ENCODE peak calls at places on chromosomes 7 and 10, in eight cellular contexts. One of them, this sample, is unnamed.

GRCh38 chr7:945147-945555 is 9.3 kb downstream of the ADAP1 start:
- DNase-seq in Calu3: no peak
- DNase-seq in activated CD4-positive, CD25-positive, alpha-beta regulatory T cell: no peak
- DNase-seq in activated CD4-positive, alpha-beta T cell treated with anti-CD3 and anti-CD28 coated beads for 36 hours: no peak
- DNase-seq in stromal cell of bone marrow: no peak
- DNase-seq in cardiac fibroblast: no peak
- DNase-seq in stimulated activated CD4-positive, alpha-beta T cell treated with anti-CD3 and anti-CD28 coated beads, Interleukin-2, amount 100 ng/mL, for 48 hours: no peak
- DNase-seq in NCI-H345: no peak
- DNase-seq in this sample: no peak

GRCh38 chr10:86362129-86362527 is 4.5 kb downstream of the GRID1 start:
- DNase-seq in Calu3: no peak
- DNase-seq in activated CD4-positive, CD25-positive, alpha-beta regulatory T cell: no peak
- DNase-seq in activated CD4-positive, alpha-beta T cell treated with anti-CD3 and anti-CD28 coated beads for 36 hours: no peak
- DNase-seq in stromal cell of bone marrow: no peak
- DNase-seq in cardiac fibroblast: no peak
- DNase-seq in stimulated activated CD4-positive, alpha-beta T cell treated with anti-CD3 and anti-CD28 coated beads, Interleukin-2, amount 100 ng/mL, for 48 hours: no peak
- DNase-seq in NCI-H345: no peak
- DNase-seq in this sample: no peak

GRCh38 chr10:21487416-21488180 is 37.9 kb downstream of the SKIDA1 start:
- DNase-seq in Calu3: no peak
- DNase-seq in activated CD4-positive, CD25-positive, alpha-beta regulatory T cell: no peak
- DNase-seq in activated CD4-positive, alpha-beta T cell treated with anti-CD3 and anti-CD28 coated beads for 36 hours: no peak
- DNase-seq in stromal cell of bone marrow: no peak
- DNase-seq in cardiac fibroblast: no peak
- DNase-seq in stimulated activated CD4-positive, alpha-beta T cell treated with anti-CD3 and anti-CD28 coated beads, Interleukin-2, amount 100 ng/mL, for 48 hours: no peak
- DNase-seq in NCI-H345: no peak
- DNase-seq in this sample: no peak

GRCh38 chr7:18570890-18571478 is 75.4 kb downstream of the HDAC9 start:
- DNase-seq in Calu3: peak; percentile 41
- DNase-seq in activated CD4-positive, CD25-positive, alpha-beta regulatory T cell: no peak
- DNase-seq in activated CD4-positive, alpha-beta T cell treated with anti-CD3 and anti-CD28 coated beads for 36 hours: no peak
- DNase-seq in stromal cell of bone marrow: peak; percentile 52
- DNase-seq in cardiac fibroblast: peak; percentile 79
- DNase-seq in stimulated activated CD4-positive, alpha-beta T cell treated with anti-CD3 and anti-CD28 coated beads, Interleukin-2, amount 100 ng/mL, for 48 hours: no peak
- DNase-seq in NCI-H345: peak; percentile 36
- DNase-seq in this sample: no peak

GRCh38 chr10:71600856-71601255 is 118.7 kb downstream of the C10orf105 start:
- DNase-seq in Calu3: no peak
- DNase-seq in activated CD4-positive, CD25-positive, alpha-beta regulatory T cell: no peak
- DNase-seq in activated CD4-positive, alpha-beta T cell treated with anti-CD3 and anti-CD28 coated beads for 36 hours: peak; percentile 19
- DNase-seq in stromal cell of bone marrow: peak; percentile 93
- DNase-seq in cardiac fibroblast: peak; percentile 78
- DNase-seq in stimulated activated CD4-positive, alpha-beta T cell treated with anti-CD3 and anti-CD28 coated beads, Interleukin-2, amount 100 ng/mL, for 48 hours: no peak
- DNase-seq in NCI-H345: no peak
- DNase-seq in this sample: no peak

GRCh38 chr7:98214811-98215321 is 3.6 kb downstream of the BHLHA15 start:
- DNase-seq in Calu3: no peak
- DNase-seq in activated CD4-positive, CD25-positive, alpha-beta regulatory T cell: no peak
- DNase-seq in activated CD4-positive, alpha-beta T cell treated with anti-CD3 and anti-CD28 coated beads for 36 hours: no peak
- DNase-seq in stromal cell of bone marrow: no peak
- DNase-seq in cardiac fibroblast: no peak
- DNase-seq in stimulated activated CD4-positive, alpha-beta T cell treated with anti-CD3 and anti-CD28 coated beads, Interleukin-2, amount 100 ng/mL, for 48 hours: no peak
- DNase-seq in NCI-H345: no peak
- DNase-seq in this sample: no peak

GRCh38 chr10:44024351-44025116 is 360.4 kb downstream of the CXCL12 start:
- DNase-seq in Calu3: no peak
- DNase-seq in activated CD4-positive, CD25-positive, alpha-beta regulatory T cell: no peak
- DNase-seq in activated CD4-positive, alpha-beta T cell treated with anti-CD3 and anti-CD28 coated beads for 36 hours: no peak
- DNase-seq in stromal cell of bone marrow: no peak
- DNase-seq in cardiac fibroblast: no peak
- DNase-seq in stimulated activated CD4-positive, alpha-beta T cell treated with anti-CD3 and anti-CD28 coated beads, Interleukin-2, amount 100 ng/mL, for 48 hours: no peak
- DNase-seq in NCI-H345: no peak
- DNase-seq in this sample: no peak

GRCh38 chr7:132430863-132431822 is 145.1 kb downstream of the PLXNA4 start:
- DNase-seq in Calu3: peak; percentile 32
- DNase-seq in activated CD4-positive, CD25-positive, alpha-beta regulatory T cell: no peak
- DNase-seq in activated CD4-positive, alpha-beta T cell treated with anti-CD3 and anti-CD28 coated beads for 36 hours: peak; percentile 58
- DNase-seq in stromal cell of bone marrow: peak; percentile 95
- DNase-seq in cardiac fibroblast: peak; percentile 91
- DNase-seq in stimulated activated CD4-positive, alpha-beta T cell treated with anti-CD3 and anti-CD28 coated beads, Interleukin-2, amount 100 ng/mL, for 48 hours: no peak
- DNase-seq in NCI-H345: no peak
- DNase-seq in this sample: no peak

GRCh38 chr10:126387041-126387908 is 1.0 kb downstream of the ADAM12 start:
- DNase-seq in Calu3: peak; percentile 31
- DNase-seq in activated CD4-positive, CD25-positive, alpha-beta regulatory T cell: peak; percentile 18
- DNase-seq in activated CD4-positive, alpha-beta T cell treated with anti-CD3 and anti-CD28 coated beads for 36 hours: peak; percentile 70
- DNase-seq in stromal cell of bone marrow: peak; percentile 68
- DNase-seq in cardiac fibroblast: peak; percentile 83
- DNase-seq in stimulated activated CD4-positive, alpha-beta T cell treated with anti-CD3 and anti-CD28 coated beads, Interleukin-2, amount 100 ng/mL, for 48 hours: peak; percentile 39
- DNase-seq in NCI-H345: peak; percentile 52
- DNase-seq in this sample: no peak

GRCh38 chr10:48523820-48524758 is 80.8 kb downstream of the ARHGAP22 start:
- DNase-seq in Calu3: peak; percentile 54
- DNase-seq in activated CD4-positive, CD25-positive, alpha-beta regulatory T cell: no peak
- DNase-seq in activated CD4-positive, alpha-beta T cell treated with anti-CD3 and anti-CD28 coated beads for 36 hours: peak; percentile 47
- DNase-seq in stromal cell of bone marrow: no peak
- DNase-seq in cardiac fibroblast: no peak
- DNase-seq in stimulated activated CD4-positive, alpha-beta T cell treated with anti-CD3 and anti-CD28 coated beads, Interleukin-2, amount 100 ng/mL, for 48 hours: peak; percentile 18
- DNase-seq in NCI-H345: peak; percentile 26
- DNase-seq in this sample: no peak

GRCh38 chr7:753190-753589 is 26.1 kb upstream of the PRKAR1B start:
- DNase-seq in Calu3: no peak
- DNase-seq in activated CD4-positive, CD25-positive, alpha-beta regulatory T cell: no peak
- DNase-seq in activated CD4-positive, alpha-beta T cell treated with anti-CD3 and anti-CD28 coated beads for 36 hours: no peak
- DNase-seq in stromal cell of bone marrow: no peak
- DNase-seq in cardiac fibroblast: no peak
- DNase-seq in stimulated activated CD4-positive, alpha-beta T cell treated with anti-CD3 and anti-CD28 coated beads, Interleukin-2, amount 100 ng/mL, for 48 hours: no peak
- DNase-seq in NCI-H345: no peak
- DNase-seq in this sample: no peak

GRCh38 chr7:108030536-108030935 is 27.6 kb upstream of the LAMB1 start:
- DNase-seq in Calu3: no peak
- DNase-seq in activated CD4-positive, CD25-positive, alpha-beta regulatory T cell: no peak
- DNase-seq in activated CD4-positive, alpha-beta T cell treated with anti-CD3 and anti-CD28 coated beads for 36 hours: no peak
- DNase-seq in stromal cell of bone marrow: no peak
- DNase-seq in cardiac fibroblast: peak; percentile 69
- DNase-seq in stimulated activated CD4-positive, alpha-beta T cell treated with anti-CD3 and anti-CD28 coated beads, Interleukin-2, amount 100 ng/mL, for 48 hours: no peak
- DNase-seq in NCI-H345: no peak
- DNase-seq in this sample: no peak

GRCh38 chr10:106819490-106819889 is 345.0 kb downstream of the SORCS1 start:
- DNase-seq in Calu3: no peak
- DNase-seq in activated CD4-positive, CD25-positive, alpha-beta regulatory T cell: no peak
- DNase-seq in activated CD4-positive, alpha-beta T cell treated with anti-CD3 and anti-CD28 coated beads for 36 hours: no peak
- DNase-seq in stromal cell of bone marrow: no peak
- DNase-seq in cardiac fibroblast: no peak
- DNase-seq in stimulated activated CD4-positive, alpha-beta T cell treated with anti-CD3 and anti-CD28 coated beads, Interleukin-2, amount 100 ng/mL, for 48 hours: no peak
- DNase-seq in NCI-H345: no peak
- DNase-seq in this sample: no peak

GRCh38 chr10:74223755-74224530 is 72.9 kb downstream of the ADK start:
- DNase-seq in Calu3: no peak
- DNase-seq in activated CD4-positive, CD25-positive, alpha-beta regulatory T cell: no peak
- DNase-seq in activated CD4-positive, alpha-beta T cell treated with anti-CD3 and anti-CD28 coated beads for 36 hours: peak; percentile 40
- DNase-seq in stromal cell of bone marrow: peak; percentile 31
- DNase-seq in cardiac fibroblast: peak; percentile 88
- DNase-seq in stimulated activated CD4-positive, alpha-beta T cell treated with anti-CD3 and anti-CD28 coated beads, Interleukin-2, amount 100 ng/mL, for 48 hours: no peak
- DNase-seq in NCI-H345: no peak
- DNase-seq in this sample: no peak

GRCh38 chr10:122931088-122931958 is 20.9 kb downstream of the FAM24A start:
- DNase-seq in Calu3: no peak
- DNase-seq in activated CD4-positive, CD25-positive, alpha-beta regulatory T cell: no peak
- DNase-seq in activated CD4-positive, alpha-beta T cell treated with anti-CD3 and anti-CD28 coated beads for 36 hours: no peak
- DNase-seq in stromal cell of bone marrow: no peak
- DNase-seq in cardiac fibroblast: peak; percentile 10
- DNase-seq in stimulated activated CD4-positive, alpha-beta T cell treated with anti-CD3 and anti-CD28 coated beads, Interleukin-2, amount 100 ng/mL, for 48 hours: no peak
- DNase-seq in NCI-H345: no peak
- DNase-seq in this sample: no peak

GRCh38 chr7:149071641-149072437 is 18.7 kb downstream of the ZNF786 start:
- DNase-seq in Calu3: no peak
- DNase-seq in activated CD4-positive, CD25-positive, alpha-beta regulatory T cell: peak; percentile 31
- DNase-seq in activated CD4-positive, alpha-beta T cell treated with anti-CD3 and anti-CD28 coated beads for 36 hours: peak; percentile 70
- DNase-seq in stromal cell of bone marrow: no peak
- DNase-seq in cardiac fibroblast: no peak
- DNase-seq in stimulated activated CD4-positive, alpha-beta T cell treated with anti-CD3 and anti-CD28 coated beads, Interleukin-2, amount 100 ng/mL, for 48 hours: peak; percentile 42
- DNase-seq in NCI-H345: no peak
- DNase-seq in this sample: no peak

GRCh38 chr10:91742189-91742588 is 56.0 kb upstream of the TNKS2 start:
- DNase-seq in Calu3: no peak
- DNase-seq in activated CD4-positive, CD25-positive, alpha-beta regulatory T cell: no peak
- DNase-seq in activated CD4-positive, alpha-beta T cell treated with anti-CD3 and anti-CD28 coated beads for 36 hours: no peak
- DNase-seq in stromal cell of bone marrow: no peak
- DNase-seq in cardiac fibroblast: no peak
- DNase-seq in stimulated activated CD4-positive, alpha-beta T cell treated with anti-CD3 and anti-CD28 coated beads, Interleukin-2, amount 100 ng/mL, for 48 hours: no peak
- DNase-seq in NCI-H345: no peak
- DNase-seq in this sample: no peak

GRCh38 chr7:112136707-112137008 is 69.5 kb downstream of the DOCK4 start:
- DNase-seq in Calu3: no peak
- DNase-seq in activated CD4-positive, CD25-positive, alpha-beta regulatory T cell: no peak
- DNase-seq in activated CD4-positive, alpha-beta T cell treated with anti-CD3 and anti-CD28 coated beads for 36 hours: no peak
- DNase-seq in stromal cell of bone marrow: no peak
- DNase-seq in cardiac fibroblast: no peak
- DNase-seq in stimulated activated CD4-positive, alpha-beta T cell treated with anti-CD3 and anti-CD28 coated beads, Interleukin-2, amount 100 ng/mL, for 48 hours: no peak
- DNase-seq in NCI-H345: no peak
- DNase-seq in this sample: no peak

GRCh38 chr7:2471022-2471329 is 5.2 kb downstream of the GRIFIN start:
- DNase-seq in Calu3: no peak
- DNase-seq in activated CD4-positive, CD25-positive, alpha-beta regulatory T cell: no peak
- DNase-seq in activated CD4-positive, alpha-beta T cell treated with anti-CD3 and anti-CD28 coated beads for 36 hours: no peak
- DNase-seq in stromal cell of bone marrow: no peak
- DNase-seq in cardiac fibroblast: peak; percentile 65
- DNase-seq in stimulated activated CD4-positive, alpha-beta T cell treated with anti-CD3 and anti-CD28 coated beads, Interleukin-2, amount 100 ng/mL, for 48 hours: no peak
- DNase-seq in NCI-H345: no peak
- DNase-seq in this sample: no peak

GRCh38 chr7:134935701-134936100 is 50.6 kb upstream of the AGBL3 start:
- DNase-seq in Calu3: no peak
- DNase-seq in activated CD4-positive, CD25-positive, alpha-beta regulatory T cell: no peak
- DNase-seq in activated CD4-positive, alpha-beta T cell treated with anti-CD3 and anti-CD28 coated beads for 36 hours: no peak
- DNase-seq in stromal cell of bone marrow: peak; percentile 51
- DNase-seq in cardiac fibroblast: peak; percentile 52
- DNase-seq in stimulated activated CD4-positive, alpha-beta T cell treated with anti-CD3 and anti-CD28 coated beads, Interleukin-2, amount 100 ng/mL, for 48 hours: no peak
- DNase-seq in NCI-H345: no peak
- DNase-seq in this sample: no peak

GRCh38 chr10:22043327-22043633 is 39.8 kb upstream of the DNAJC1 start:
- DNase-seq in Calu3: no peak
- DNase-seq in activated CD4-positive, CD25-positive, alpha-beta regulatory T cell: no peak
- DNase-seq in activated CD4-positive, alpha-beta T cell treated with anti-CD3 and anti-CD28 coated beads for 36 hours: no peak
- DNase-seq in stromal cell of bone marrow: no peak
- DNase-seq in cardiac fibroblast: no peak
- DNase-seq in stimulated activated CD4-positive, alpha-beta T cell treated with anti-CD3 and anti-CD28 coated beads, Interleukin-2, amount 100 ng/mL, for 48 hours: no peak
- DNase-seq in NCI-H345: no peak
- DNase-seq in this sample: no peak

GRCh38 chr7:76514926-76515325 is 4.6 kb downstream of the UPK3B start:
- DNase-seq in Calu3: no peak
- DNase-seq in activated CD4-positive, CD25-positive, alpha-beta regulatory T cell: no peak
- DNase-seq in activated CD4-positive, alpha-beta T cell treated with anti-CD3 and anti-CD28 coated beads for 36 hours: no peak
- DNase-seq in stromal cell of bone marrow: no peak
- DNase-seq in cardiac fibroblast: no peak
- DNase-seq in stimulated activated CD4-positive, alpha-beta T cell treated with anti-CD3 and anti-CD28 coated beads, Interleukin-2, amount 100 ng/mL, for 48 hours: no peak
- DNase-seq in NCI-H345: no peak
- DNase-seq in this sample: no peak

GRCh38 chr7:78634073-78634472 is 819.4 kb downstream of the MAGI2 start:
- DNase-seq in Calu3: peak; percentile 9
- DNase-seq in activated CD4-positive, CD25-positive, alpha-beta regulatory T cell: no peak
- DNase-seq in activated CD4-positive, alpha-beta T cell treated with anti-CD3 and anti-CD28 coated beads for 36 hours: no peak
- DNase-seq in stromal cell of bone marrow: no peak
- DNase-seq in cardiac fibroblast: no peak
- DNase-seq in stimulated activated CD4-positive, alpha-beta T cell treated with anti-CD3 and anti-CD28 coated beads, Interleukin-2, amount 100 ng/mL, for 48 hours: no peak
- DNase-seq in NCI-H345: no peak
- DNase-seq in this sample: no peak

GRCh38 chr7:22435105-22435504 is 64.9 kb downstream of the STEAP1B start:
- DNase-seq in Calu3: no peak
- DNase-seq in activated CD4-positive, CD25-positive, alpha-beta regulatory T cell: no peak
- DNase-seq in activated CD4-positive, alpha-beta T cell treated with anti-CD3 and anti-CD28 coated beads for 36 hours: no peak
- DNase-seq in stromal cell of bone marrow: no peak
- DNase-seq in cardiac fibroblast: no peak
- DNase-seq in stimulated activated CD4-positive, alpha-beta T cell treated with anti-CD3 and anti-CD28 coated beads, Interleukin-2, amount 100 ng/mL, for 48 hours: no peak
- DNase-seq in NCI-H345: no peak
- DNase-seq in this sample: no peak

GRCh38 chr7:23136216-23136615 is 30.6 kb downstream of the KLHL7 start:
- DNase-seq in Calu3: no peak
- DNase-seq in activated CD4-positive, CD25-positive, alpha-beta regulatory T cell: no peak
- DNase-seq in activated CD4-positive, alpha-beta T cell treated with anti-CD3 and anti-CD28 coated beads for 36 hours: no peak
- DNase-seq in stromal cell of bone marrow: no peak
- DNase-seq in cardiac fibroblast: no peak
- DNase-seq in stimulated activated CD4-positive, alpha-beta T cell treated with anti-CD3 and anti-CD28 coated beads, Interleukin-2, amount 100 ng/mL, for 48 hours: no peak
- DNase-seq in NCI-H345: no peak
- DNase-seq in this sample: no peak

GRCh38 chr7:111556977-111557376 is 5.3 kb downstream of the IMMP2L start:
- DNase-seq in Calu3: no peak
- DNase-seq in activated CD4-positive, CD25-positive, alpha-beta regulatory T cell: no peak
- DNase-seq in activated CD4-positive, alpha-beta T cell treated with anti-CD3 and anti-CD28 coated beads for 36 hours: no peak
- DNase-seq in stromal cell of bone marrow: no peak
- DNase-seq in cardiac fibroblast: no peak
- DNase-seq in stimulated activated CD4-positive, alpha-beta T cell treated with anti-CD3 and anti-CD28 coated beads, Interleukin-2, amount 100 ng/mL, for 48 hours: no peak
- DNase-seq in NCI-H345: no peak
- DNase-seq in this sample: no peak

GRCh38 chr7:127874049-127874636 is 157.1 kb downstream of the LRRC4 start:
- DNase-seq in Calu3: no peak
- DNase-seq in activated CD4-positive, CD25-positive, alpha-beta regulatory T cell: no peak
- DNase-seq in activated CD4-positive, alpha-beta T cell treated with anti-CD3 and anti-CD28 coated beads for 36 hours: peak; percentile 15
- DNase-seq in stromal cell of bone marrow: no peak
- DNase-seq in cardiac fibroblast: no peak
- DNase-seq in stimulated activated CD4-positive, alpha-beta T cell treated with anti-CD3 and anti-CD28 coated beads, Interleukin-2, amount 100 ng/mL, for 48 hours: no peak
- DNase-seq in NCI-H345: no peak
- DNase-seq in this sample: no peak

GRCh38 chr10:11793762-11794479 is 29.2 kb upstream of the PROSER2 start:
- DNase-seq in Calu3: peak; percentile 43
- DNase-seq in activated CD4-positive, CD25-positive, alpha-beta regulatory T cell: no peak
- DNase-seq in activated CD4-positive, alpha-beta T cell treated with anti-CD3 and anti-CD28 coated beads for 36 hours: no peak
- DNase-seq in stromal cell of bone marrow: no peak
- DNase-seq in cardiac fibroblast: peak; percentile 84
- DNase-seq in stimulated activated CD4-positive, alpha-beta T cell treated with anti-CD3 and anti-CD28 coated beads, Interleukin-2, amount 100 ng/mL, for 48 hours: no peak
- DNase-seq in NCI-H345: no peak
- DNase-seq in this sample: no peak

GRCh38 chr7:94382155-94382554 is 12.5 kb upstream of the COL1A2 start:
- DNase-seq in Calu3: no peak
- DNase-seq in activated CD4-positive, CD25-positive, alpha-beta regulatory T cell: no peak
- DNase-seq in activated CD4-positive, alpha-beta T cell treated with anti-CD3 and anti-CD28 coated beads for 36 hours: no peak
- DNase-seq in stromal cell of bone marrow: no peak
- DNase-seq in cardiac fibroblast: peak; percentile 84
- DNase-seq in stimulated activated CD4-positive, alpha-beta T cell treated with anti-CD3 and anti-CD28 coated beads, Interleukin-2, amount 100 ng/mL, for 48 hours: no peak
- DNase-seq in NCI-H345: no peak
- DNase-seq in this sample: no peak

GRCh38 chr7:116652793-116653192 is 19.2 kb upstream of the MET start:
- DNase-seq in Calu3: no peak
- DNase-seq in activated CD4-positive, CD25-positive, alpha-beta regulatory T cell: no peak
- DNase-seq in activated CD4-positive, alpha-beta T cell treated with anti-CD3 and anti-CD28 coated beads for 36 hours: no peak
- DNase-seq in stromal cell of bone marrow: no peak
- DNase-seq in cardiac fibroblast: peak; percentile 65
- DNase-seq in stimulated activated CD4-positive, alpha-beta T cell treated with anti-CD3 and anti-CD28 coated beads, Interleukin-2, amount 100 ng/mL, for 48 hours: no peak
- DNase-seq in NCI-H345: no peak
- DNase-seq in this sample: no peak

GRCh38 chr10:84344560-84344959 is 16.2 kb downstream of the CCSER2 start:
- DNase-seq in Calu3: no peak
- DNase-seq in activated CD4-positive, CD25-positive, alpha-beta regulatory T cell: no peak
- DNase-seq in activated CD4-positive, alpha-beta T cell treated with anti-CD3 and anti-CD28 coated beads for 36 hours: peak; percentile 17
- DNase-seq in stromal cell of bone marrow: no peak
- DNase-seq in cardiac fibroblast: no peak
- DNase-seq in stimulated activated CD4-positive, alpha-beta T cell treated with anti-CD3 and anti-CD28 coated beads, Interleukin-2, amount 100 ng/mL, for 48 hours: no peak
- DNase-seq in NCI-H345: no peak
- DNase-seq in this sample: no peak

GRCh38 chr10:125102216-125102615 is 58.1 kb downstream of the CTBP2 start:
- DNase-seq in Calu3: peak; percentile 39
- DNase-seq in activated CD4-positive, CD25-positive, alpha-beta regulatory T cell: no peak
- DNase-seq in activated CD4-positive, alpha-beta T cell treated with anti-CD3 and anti-CD28 coated beads for 36 hours: no peak
- DNase-seq in stromal cell of bone marrow: no peak
- DNase-seq in cardiac fibroblast: peak; percentile 61
- DNase-seq in stimulated activated CD4-positive, alpha-beta T cell treated with anti-CD3 and anti-CD28 coated beads, Interleukin-2, amount 100 ng/mL, for 48 hours: no peak
- DNase-seq in NCI-H345: no peak
- DNase-seq in this sample: no peak

GRCh38 chr7:116224492-116225098 is 14.3 kb downstream of the TES start:
- DNase-seq in Calu3: no peak
- DNase-seq in activated CD4-positive, CD25-positive, alpha-beta regulatory T cell: no peak
- DNase-seq in activated CD4-positive, alpha-beta T cell treated with anti-CD3 and anti-CD28 coated beads for 36 hours: no peak
- DNase-seq in stromal cell of bone marrow: no peak
- DNase-seq in cardiac fibroblast: peak; percentile 71
- DNase-seq in stimulated activated CD4-positive, alpha-beta T cell treated with anti-CD3 and anti-CD28 coated beads, Interleukin-2, amount 100 ng/mL, for 48 hours: no peak
- DNase-seq in NCI-H345: no peak
- DNase-seq in this sample: no peak